ENCODE peak calls at places on chromosome 16, in five cellular contexts. One of them, this sample, is unnamed. For H3K79me2, the result is how much of the 10 kb centered on the place peaks cover.

GRCh38 chr16:318628-319027 is 33.9 kb downstream of the AXIN1 start:
- DNase-seq in GM23338: peak
- DNase-seq in PC-9: peak
- DNase-seq in HCT116: no peak
- DNase-seq in mammary epithelial cell: no peak
- DNase-seq in this sample: no peak

GRCh38 chr16:608019-608418 is 18.2 kb downstream of the RAB40C start:
- DNase-seq in GM23338: no peak
- DNase-seq in PC-9: no peak
- DNase-seq in HCT116: no peak
- DNase-seq in mammary epithelial cell: no peak
- DNase-seq in this sample: no peak

GRCh38 chr16:25747160-25747758 is 55.5 kb downstream of the HS3ST4 start:
- DNase-seq in GM23338: peak
- DNase-seq in PC-9: peak
- DNase-seq in HCT116: no peak
- DNase-seq in mammary epithelial cell: no peak
- DNase-seq in this sample: peak

GRCh38 chr16:52552643-52553042 is 5.7 kb upstream of the TOX3 start:
- DNase-seq in GM23338: no peak
- DNase-seq in HCT116: no peak
- DNase-seq in PC-9: no peak
- DNase-seq in mammary epithelial cell: no peak
- DNase-seq in this sample: no peak

GRCh38 chr16:59046335-59046734 is 312.2 kb upstream of the GOT2 start:
- DNase-seq in mammary epithelial cell: no peak
- DNase-seq in PC-9: no peak
- DNase-seq in GM23338: no peak
- DNase-seq in HCT116: no peak
- DNase-seq in this sample: no peak

GRCh38 chr16:85602831-85603755 is 10.0 kb upstream of the GSE1 start:
- DNase-seq in HCT116: no peak
- DNase-seq in PC-9: peak
- DNase-seq in GM23338: no peak
- DNase-seq in mammary epithelial cell: no peak
- DNase-seq in this sample: no peak

GRCh38 chr16:4410335-4411075 is 5.9 kb downstream of the CORO7 start:
- DNase-seq in PC-9: no peak
- DNase-seq in HCT116: no peak
- DNase-seq in GM23338: no peak
- DNase-seq in mammary epithelial cell: peak
- DNase-seq in this sample: no peak

GRCh38 chr16:68885321-68885720 is 42.0 kb downstream of the TANGO6 start:
- DNase-seq in PC-9: no peak
- DNase-seq in GM23338: no peak
- DNase-seq in mammary epithelial cell: no peak
- DNase-seq in HCT116: no peak
- DNase-seq in this sample: no peak

GRCh38 chr16:54817432-54817831 is 113.2 kb upstream of the IRX5 start:
- DNase-seq in PC-9: no peak
- DNase-seq in HCT116: no peak
- DNase-seq in GM23338: peak
- DNase-seq in mammary epithelial cell: peak
- DNase-seq in this sample: no peak

GRCh38 chr16:50368410-50369132 is at the start of gene BRD7:
- DNase-seq in mammary epithelial cell: peak
- DNase-seq in GM23338: peak
- DNase-seq in PC-9: peak
- DNase-seq in HCT116: no peak
- DNase-seq in this sample: peak

GRCh38 chr16:85420501-85421337 is 192.4 kb upstream of the GSE1 start:
- DNase-seq in GM23338: peak
- DNase-seq in HCT116: peak
- DNase-seq in PC-9: peak
- DNase-seq in mammary epithelial cell: peak
- DNase-seq in this sample: peak

GRCh38 chr16:49951568-49952195 is 73.3 kb upstream of the CNEP1R1 start:
- DNase-seq in HCT116: no peak
- DNase-seq in GM23338: peak
- DNase-seq in PC-9: no peak
- DNase-seq in mammary epithelial cell: no peak
- DNase-seq in this sample: no peak

GRCh38 chr16:72876981-72877373 is 171.0 kb downstream of the ZFHX3 start:
- DNase-seq in HCT116: no peak
- DNase-seq in mammary epithelial cell: no peak
- DNase-seq in PC-9: no peak
- DNase-seq in GM23338: no peak
- DNase-seq in this sample: no peak

GRCh38 chr16:4098496-4098895 is 17.7 kb downstream of the ADCY9 start:
- DNase-seq in HCT116: no peak
- DNase-seq in PC-9: no peak
- DNase-seq in GM23338: peak
- DNase-seq in mammary epithelial cell: no peak
- DNase-seq in this sample: no peak

GRCh38 chr16:78744796-78745464 is 645.5 kb downstream of the WWOX start:
- DNase-seq in GM23338: no peak
- DNase-seq in HCT116: no peak
- DNase-seq in PC-9: no peak
- DNase-seq in mammary epithelial cell: no peak
- DNase-seq in this sample: no peak

GRCh38 chr16:10577305-10578202 is 2.8 kb downstream of the EMP2 start:
- DNase-seq in HCT116: no peak
- DNase-seq in PC-9: peak
- DNase-seq in GM23338: peak
- DNase-seq in mammary epithelial cell: no peak
- DNase-seq in this sample: no peak

GRCh38 chr16:49687603-49688002 is 168.3 kb downstream of the ZNF423 start:
- DNase-seq in mammary epithelial cell: no peak
- DNase-seq in HCT116: no peak
- DNase-seq in PC-9: no peak
- DNase-seq in GM23338: no peak
- DNase-seq in this sample: no peak

GRCh38 chr16:88601313-88602036 is 31.3 kb downstream of the ZC3H18 start:
- DNase-seq in mammary epithelial cell: no peak
- DNase-seq in GM23338: no peak
- DNase-seq in HCT116: no peak
- DNase-seq in PC-9: no peak
- DNase-seq in this sample: no peak

GRCh38 chr16:73268311-73268997 is 220.5 kb upstream of the ZFHX3 start:
- DNase-seq in PC-9: no peak
- DNase-seq in GM23338: peak
- DNase-seq in mammary epithelial cell: no peak
- DNase-seq in HCT116: no peak
- DNase-seq in this sample: no peak

GRCh38 chr16:1430214-1430758 is 592 bp upstream of the PERCC1 start:
- DNase-seq in mammary epithelial cell: no peak
- DNase-seq in HCT116: no peak
- DNase-seq in PC-9: no peak
- DNase-seq in GM23338: no peak
- DNase-seq in this sample: no peak

GRCh38 chr16:2243031-2243528 is 6.8 kb downstream of the DNASE1L2 start:
- DNase-seq in mammary epithelial cell: no peak
- DNase-seq in HCT116: no peak
- DNase-seq in PC-9: no peak
- DNase-seq in GM23338: peak
- DNase-seq in this sample: no peak

DNA sequence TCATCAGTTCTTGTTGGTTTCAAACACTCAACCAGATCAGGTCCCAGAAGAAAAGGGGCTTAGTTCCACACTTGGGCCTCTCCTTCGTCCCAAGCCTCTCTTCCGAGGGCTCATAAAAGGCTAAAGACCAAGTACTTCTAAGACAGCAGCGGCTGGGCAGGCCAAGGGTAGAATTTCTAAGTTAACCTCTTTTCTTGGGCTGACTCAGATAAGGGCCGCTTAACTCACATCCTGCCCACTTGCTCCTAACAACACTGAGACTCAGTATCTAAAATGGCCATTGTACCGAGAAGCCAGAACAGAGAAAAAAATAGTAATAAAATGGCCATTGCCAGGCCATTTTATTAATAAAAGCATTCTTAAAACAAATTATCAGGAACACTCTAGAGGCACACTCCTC is 42.2 kb downstream of the RANBP10 start:
- DNase-seq in GM23338: no peak
- DNase-seq in HCT116: no peak
- DNase-seq in PC-9: no peak
- DNase-seq in mammary epithelial cell: no peak
- DNase-seq in this sample: no peak
- H3K79me2 ChIP-seq in GM23338: under half
- H3K79me2 ChIP-seq in HCT116: under half
- H3K79me2 ChIP-seq in PC-9: under half
- H3K79me2 ChIP-seq in mammary epithelial cell: under half
- H3K79me2 ChIP-seq in this sample: under half

GRCh38 chr16:9012848-9013507 is 49.3 kb upstream of the USP7 start:
- DNase-seq in GM23338: peak
- DNase-seq in HCT116: no peak
- DNase-seq in PC-9: no peak
- DNase-seq in mammary epithelial cell: no peak
- DNase-seq in this sample: no peak
- TF ChIP-seq CTCF in GM23338: peak
- TF ChIP-seq CTCF in HCT116: no peak
- TF ChIP-seq CTCF in PC-9: no peak
- TF ChIP-seq CTCF in mammary epithelial cell: no peak
- TF ChIP-seq CTCF in this sample: no peak

DNA sequence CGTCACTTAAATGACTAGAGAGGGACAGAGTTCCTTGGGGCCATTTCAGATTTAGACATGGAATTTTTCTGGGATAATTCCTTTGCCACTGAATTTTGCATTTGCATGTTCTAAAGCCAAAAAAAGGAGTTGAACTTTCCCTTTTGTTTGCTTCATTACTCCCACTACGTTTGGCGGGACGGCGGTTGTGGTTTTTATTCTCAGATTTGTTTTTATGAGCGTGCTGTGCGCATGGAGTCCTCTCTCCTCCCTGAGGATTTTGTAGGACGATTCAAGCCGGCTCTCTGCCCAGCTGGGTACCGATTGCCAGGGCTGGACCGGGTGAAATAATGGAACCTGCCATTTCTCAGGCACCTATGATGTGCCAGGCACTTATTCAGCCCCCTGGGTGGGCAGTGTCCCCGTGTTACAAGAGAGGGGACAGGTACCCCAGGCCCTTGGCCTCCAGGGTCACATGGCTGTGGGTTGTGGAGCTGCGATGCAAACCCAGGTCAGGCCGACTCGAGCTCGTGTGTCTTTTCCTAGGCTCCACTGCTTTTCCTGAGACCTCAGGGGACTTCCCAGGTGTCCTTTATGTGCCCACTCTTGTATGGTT is 18.8 kb downstream of the CMIP start:
- DNase-seq in PC-9: no peak
- DNase-seq in GM23338: no peak
- DNase-seq in HCT116: no peak
- DNase-seq in mammary epithelial cell: no peak
- DNase-seq in this sample: no peak
- H3K79me2 ChIP-seq in PC-9: half or more
- H3K79me2 ChIP-seq in GM23338: half or more
- H3K79me2 ChIP-seq in HCT116: half or more
- H3K79me2 ChIP-seq in mammary epithelial cell: half or more
- H3K79me2 ChIP-seq in this sample: half or more

DNA sequence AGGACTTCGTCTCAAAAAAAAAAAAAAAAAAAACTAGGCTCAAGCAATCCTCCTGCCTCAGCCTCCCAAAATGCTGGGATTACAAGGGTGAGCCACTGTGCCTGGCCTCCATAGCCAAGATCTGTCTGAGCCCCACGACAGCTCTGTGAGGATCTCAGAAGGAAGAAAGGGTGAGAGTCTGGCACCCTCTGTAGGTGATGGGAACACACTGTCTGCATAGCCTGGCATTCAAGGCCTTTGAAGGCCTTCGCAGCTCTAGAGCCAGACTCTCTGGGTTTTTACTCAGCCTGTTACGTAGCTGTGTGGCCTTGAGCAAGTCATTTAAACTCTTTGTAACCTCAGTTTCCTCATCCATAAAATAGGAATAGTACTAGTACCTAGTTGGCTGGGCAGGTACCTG is 6.3 kb upstream of the XPO6 start:
- DNase-seq in GM23338: peak
- DNase-seq in mammary epithelial cell: peak
- DNase-seq in HCT116: peak
- DNase-seq in PC-9: peak
- DNase-seq in this sample: peak
- TF ChIP-seq CTCF in GM23338: peak
- TF ChIP-seq CTCF in mammary epithelial cell: peak
- TF ChIP-seq CTCF in HCT116: peak
- TF ChIP-seq CTCF in PC-9: peak
- TF ChIP-seq CTCF in this sample: peak

DNA sequence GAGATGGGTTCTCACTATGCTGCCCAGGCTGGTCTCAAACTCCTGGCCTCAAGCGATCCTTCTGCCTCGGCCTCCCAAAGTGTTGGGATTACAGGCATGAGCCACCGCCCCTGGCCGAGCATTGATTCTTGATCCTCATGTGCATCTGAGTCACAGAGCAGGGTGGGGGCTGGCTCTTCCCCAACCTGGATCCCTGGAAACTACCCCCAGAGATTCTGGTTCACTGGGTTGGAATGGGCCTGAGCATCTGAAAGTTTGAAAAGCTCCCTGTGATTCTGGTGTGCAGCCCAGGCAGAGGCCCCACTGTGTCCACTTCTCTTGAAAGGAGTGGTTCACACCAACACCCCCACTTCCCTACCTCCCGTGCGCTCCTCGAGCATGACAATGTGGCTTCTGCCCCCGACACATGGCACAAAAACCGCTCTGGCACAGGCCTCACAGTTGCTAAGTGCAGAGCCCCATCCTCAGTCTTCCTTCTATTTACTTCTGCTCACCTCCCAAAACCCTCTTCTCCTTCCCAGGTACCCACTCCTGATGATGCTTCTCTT is 4.6 kb downstream of the QPRT start:
- DNase-seq in mammary epithelial cell: no peak
- DNase-seq in HCT116: no peak
- DNase-seq in PC-9: no peak
- DNase-seq in GM23338: no peak
- DNase-seq in this sample: no peak
- H3K79me2 ChIP-seq in mammary epithelial cell: under half
- H3K79me2 ChIP-seq in HCT116: under half
- H3K79me2 ChIP-seq in PC-9: half or more
- H3K79me2 ChIP-seq in GM23338: half or more
- H3K79me2 ChIP-seq in this sample: under half